ENCODE peak calls at places on chromosomes 16 and 17, in seven cellular contexts. U is GM12892, J is GM12878, R is K562, M is H1, L is HepG2, E is SK-N-SH. B is an unnamed sample.

GRCh38 chr17:72477529-72477928 is 356.7 kb downstream of the SOX9 start:
- DNase-seq in U (no peak), J (no peak), R (no peak), M (no peak), L (no peak), E (no peak), B (no peak)

GRCh38 chr17:80919331-80920284 is 72.0 kb upstream of the CHMP6 start:
- DNase-seq in U (no peak), J (no peak), R (no peak), M (no peak), L (no peak), E (no peak), B (no peak)

GRCh38 chr17:81282876-81283275 is 12.2 kb downstream of the SLC38A10 start:
- DNase-seq in U (no peak), J (no peak), R (no peak), M (no peak), L (no peak), E (no peak), B (no peak)

GRCh38 chr17:72430611-72431432 is 310.0 kb downstream of the SOX9 start:
- DNase-seq in U (no peak), J (no peak), R (peak), M (peak), L (no peak), E (no peak), B (no peak)

GRCh38 chr17:18258356-18259038 is at the start of gene FLII:
- DNase-seq in U (peak), J (no peak), R (peak), M (peak), L (peak), E (peak), B (peak)

GRCh38 chr16:85301171-85301690 is 189.0 kb upstream of the CIBAR2 start:
- DNase-seq in U (no peak), J (no peak), R (no peak), M (no peak), L (no peak), E (peak), B (no peak)

GRCh38 chr17:65359016-65359415 is 202.4 kb downstream of the AXIN2 start:
- DNase-seq in U (no peak), J (no peak), R (no peak), M (no peak), L (no peak), E (no peak), B (no peak)

GRCh38 chr16:85888405-85889331 is 10.3 kb upstream of the IRF8 start:
- DNase-seq in U (peak), J (peak), R (no peak), M (no peak), L (peak), E (no peak), B (peak)

GRCh38 chr17:50560185-50560824 is at the start of gene CACNA1G:
- DNase-seq in U (peak), J (no peak), R (peak), M (peak), L (peak), E (peak), B (peak)

GRCh38 chr17:57459286-57459915 is 203.1 kb downstream of the MSI2 start:
- DNase-seq in U (no peak), J (no peak), R (peak), M (no peak), L (peak), E (no peak), B (no peak)

GRCh38 chr17:58786586-58787295 is 31.1 kb downstream of the PPM1E start:
- DNase-seq in U (no peak), J (no peak), R (peak), M (no peak), L (no peak), E (peak), B (no peak)

GRCh38 chr17:15092762-15093161 is 172.4 kb downstream of the PMP22 start:
- DNase-seq in U (no peak), J (no peak), R (no peak), M (no peak), L (no peak), E (no peak), B (no peak)

GRCh38 chr17:81924557-81925532 is 2.7 kb downstream of the MAFG start:
- DNase-seq in U (no peak), J (no peak), R (peak), M (no peak), L (peak), E (no peak), B (no peak)

GRCh38 chr17:45677770-45678169 is 106.3 kb upstream of the CRHR1 start:
- DNase-seq in U (no peak), J (no peak), R (no peak), M (no peak), L (no peak), E (no peak), B (no peak)

GRCh38 chr16:89658221-89658879 is 714 bp downstream of the SPATA33 start:
- DNase-seq in U (no peak), J (no peak), R (peak), M (no peak), L (no peak), E (peak), B (no peak)

GRCh38 chr16:87132361-87133014 is 184.7 kb downstream of the C16orf95 start:
- DNase-seq in U (no peak), J (no peak), R (no peak), M (no peak), L (peak), E (no peak), B (no peak)

GRCh38 chr17:81996757-81997441 is 19.5 kb downstream of the ASPSCR1 start:
- DNase-seq in U (no peak), J (no peak), R (no peak), M (no peak), L (peak), E (no peak), B (no peak)

GRCh38 chr16:69412287-69412686 is 12.1 kb upstream of the CYB5B start:
- DNase-seq in U (no peak), J (no peak), R (no peak), M (no peak), L (no peak), E (no peak), B (no peak)

GRCh38 chr17:45733781-45734180 is 50.3 kb upstream of the CRHR1 start:
- DNase-seq in U (no peak), J (no peak), R (no peak), M (no peak), L (no peak), E (no peak), B (no peak)

GRCh38 chr17:17021194-17021863 is 20.9 kb upstream of the MPRIP start:
- DNase-seq in U (no peak), J (no peak), R (peak), M (no peak), L (peak), E (no peak), B (no peak)

GRCh38 chr16:67311607-67312449 is 14.7 kb downstream of the KCTD19 start:
- DNase-seq in U (no peak), J (peak), R (peak), M (no peak), L (peak), E (peak), B (no peak)

GRCh38 chr17:2087597-2088211 is 32.8 kb downstream of the HIC1 start:
- DNase-seq in U (no peak), J (peak), R (peak), M (no peak), L (no peak), E (no peak), B (no peak)

GRCh38 chr16:21211486-21211885 is at the start of gene ZP2:
- DNase-seq in U (no peak), J (no peak), R (no peak), M (no peak), L (no peak), E (no peak), B (no peak)

GRCh38 chr17:76013377-76013932 is 12.8 kb downstream of the CDK3 start:
- DNase-seq in U (no peak), J (no peak), R (no peak), M (no peak), L (no peak), E (no peak), B (no peak)

GRCh38 chr17:50932584-50932901 is 66.4 kb upstream of the TOB1 start:
- DNase-seq in U (no peak), J (no peak), R (no peak), M (no peak), L (no peak), E (no peak), B (no peak)

GRCh38 chr16:54265558-54266213 is 20.9 kb downstream of the IRX3 start:
- DNase-seq in U (no peak), J (no peak), R (no peak), M (no peak), L (peak), E (no peak), B (no peak)

GRCh38 chr17:44996304-44996703 is 28.2 kb upstream of the C1QL1 start:
- DNase-seq in U (no peak), J (no peak), R (no peak), M (no peak), L (no peak), E (no peak), B (no peak)

GRCh38 chr17:29726721-29727252 is 104.1 kb upstream of the CORO6 start:
- DNase-seq in U (no peak), J (peak), R (peak), M (no peak), L (no peak), E (peak), B (no peak)

GRCh38 chr17:63934391-63935112 is 2.4 kb upstream of the CD79B start:
- DNase-seq in U (no peak), J (no peak), R (no peak), M (no peak), L (no peak), E (peak), B (no peak)

GRCh38 chr17:10713336-10713735 is 15.9 kb downstream of the ADPRM start:
- DNase-seq in U (no peak), J (no peak), R (no peak), M (no peak), L (no peak), E (no peak), B (no peak)

GRCh38 chr16:22786284-22786683 is 27.7 kb upstream of the HS3ST2 start:
- DNase-seq in U (no peak), J (no peak), R (no peak), M (no peak), L (no peak), E (no peak), B (no peak)

GRCh38 chr16:30004811-30005242 is 6.0 kb downstream of the DOC2A start:
- DNase-seq in U (no peak), J (no peak), R (no peak), M (no peak), L (no peak), E (peak), B (peak)

GRCh38 chr16:967546-968295 is 3.1 kb downstream of the LMF1 start:
- DNase-seq in U (no peak), J (no peak), R (no peak), M (no peak), L (no peak), E (no peak), B (no peak)

GRCh38 chr17:76638263-76638662 is 5.3 kb downstream of the ST6GALNAC1 start:
- DNase-seq in U (no peak), J (no peak), R (peak), M (no peak), L (no peak), E (no peak), B (no peak)

GRCh38 chr17:17055286-17056166 is 13.3 kb downstream of the MPRIP start:
- DNase-seq in U (no peak), J (no peak), R (no peak), M (no peak), L (no peak), E (no peak), B (no peak)

GRCh38 chr17:48626470-48627241 is 498 bp upstream of the HOXB9 start:
- DNase-seq in U (no peak), J (no peak), R (peak), M (no peak), L (no peak), E (no peak), B (no peak)

GRCh38 chr16:68367034-68367433 is 56.2 kb downstream of the PRMT7 start:
- DNase-seq in U (peak), J (no peak), R (peak), M (peak), L (peak), E (peak), B (no peak)

GRCh38 chr16:14362774-14363371 is 267.2 kb downstream of the PARN start:
- DNase-seq in U (no peak), J (no peak), R (no peak), M (no peak), L (no peak), E (no peak), B (no peak)

GRCh38 chr17:807146-808002 is 25.2 kb downstream of the MRM3 start:
- DNase-seq in U (no peak), J (no peak), R (no peak), M (no peak), L (no peak), E (no peak), B (no peak)
- TF ChIP-seq TAF1 in U (no peak), J (no peak), R (no peak), M (no peak), L (no peak), E (no peak), B (no peak)

GRCh38 chr16:31696968-31697743 is 169.5 kb downstream of the AHSP start:
- DNase-seq in U (no peak), J (no peak), R (peak), M (no peak), L (peak), E (peak), B (no peak)

GRCh38 chr16:31695667-31696066 is 168.0 kb downstream of the AHSP start:
- DNase-seq in U (no peak), J (no peak), R (peak), M (no peak), L (no peak), E (no peak), B (no peak)

GRCh38 chr16:31698901-31699300 is 171.2 kb downstream of the AHSP start:
- DNase-seq in U (no peak), J (no peak), R (no peak), M (no peak), L (no peak), E (no peak), B (no peak)

GRCh38 chr16:31699601-31700000 is 171.9 kb downstream of the AHSP start:
- DNase-seq in U (no peak), J (no peak), R (no peak), M (no peak), L (no peak), E (no peak), B (no peak)

GRCh38 chr16:31697744-31698125 is 170.0 kb downstream of the AHSP start:
- DNase-seq in U (no peak), J (no peak), R (no peak), M (no peak), L (no peak), E (no peak), B (no peak)
- TF ChIP-seq TAF1 in U (no peak), J (no peak), R (no peak), M (no peak), L (no peak), E (no peak), B (no peak)

GRCh38 chr16:2278272-2278608 is 10.3 kb upstream of the RNPS1 start:
- DNase-seq in U (no peak), J (no peak), R (no peak), M (no peak), L (peak), E (no peak), B (no peak)
- TF ChIP-seq TAF1 in U (no peak), J (no peak), R (no peak), M (no peak), L (no peak), E (no peak), B (no peak)

GRCh38 chr17:74772071-74772470 is 4.1 kb downstream of the NAT9 start:
- DNase-seq in U (no peak), J (no peak), R (no peak), M (no peak), L (no peak), E (no peak), B (no peak)
- TF ChIP-seq TAF1 in U (no peak), J (no peak), R (no peak), M (no peak), L (no peak), E (no peak), B (no peak)

B was measured in GM12891.